ENCODE peak calls at places on chromosomes 3 and 15, in eight cellular contexts. C, F, I, V, N, E, H and D are unnamed samples.

GRCh38 chr3:126553284-126553811 is 5.4 kb downstream of the C3orf22 start:
- DNase-seq in F (no peak), C (no peak), I (no peak), V (no peak), E (no peak), N (no peak), H (peak; percentile 2), D (peak; percentile 38)

GRCh38 chr3:34783881-34784280 is 855.4 kb upstream of the ARPP21 start:
- DNase-seq in C (no peak), E (no peak), H (no peak), V (no peak), N (peak; percentile 67), I (no peak), F (no peak), D (no peak)

GRCh38 chr15:38401101-38401500 is 52.8 kb upstream of the FAM98B start:
- DNase-seq in E (no peak), F (no peak), N (peak; percentile 58), I (no peak), C (peak; percentile 39), H (no peak), V (no peak), D (no peak)

GRCh38 chr15:50116477-50116876 is 2.6 kb downstream of the ATP8B4 start:
- DNase-seq in V (no peak), I (no peak), F (no peak), E (no peak), C (peak; percentile 69), N (peak; percentile 65), H (peak; percentile 36), D (no peak)

GRCh38 chr3:67998222-67998760 is 343.9 kb upstream of the SUCLG2 start:
- DNase-seq in V (no peak), E (no peak), F (no peak), C (no peak), H (no peak), I (no peak), N (no peak), D (no peak)

GRCh38 chr3:115518100-115518852 is 105.0 kb upstream of the GAP43 start:
- DNase-seq in V (no peak), C (peak; percentile 94), N (peak; percentile 75), F (no peak), E (peak; percentile 90), I (no peak), H (no peak), D (no peak)

GRCh38 chr15:78207641-78208340 is 26.6 kb downstream of the ACSBG1 start:
- DNase-seq in F (no peak), E (no peak), H (no peak), N (no peak), V (no peak), I (no peak), C (no peak), D (no peak)

GRCh38 chr3:170350515-170351413 is 6.8 kb upstream of the SKIL start:
- DNase-seq in V (no peak), H (no peak), E (no peak), N (no peak), C (no peak), F (no peak), I (no peak), D (no peak)

GRCh38 chr3:150970665-150971327 is 1.7 kb downstream of the CLRN1 start:
- DNase-seq in V (no peak), H (no peak), C (peak; percentile 75), I (no peak), F (no peak), N (peak; percentile 75), E (peak; percentile 43), D (no peak)

GRCh38 chr3:140917769-140918168 is 23.9 kb upstream of the SLC25A36 start:
- DNase-seq in H (no peak), N (no peak), V (no peak), C (no peak), I (no peak), F (no peak), E (no peak), D (no peak)

GRCh38 chr15:69535101-69535638 is 82.6 kb downstream of the RPLP1 start:
- DNase-seq in N (peak; percentile 49), F (no peak), V (no peak), C (peak; percentile 75), E (no peak), H (no peak), I (no peak), D (no peak)

GRCh38 chr15:80561500-80561899 is 133.6 kb upstream of the ABHD17C start:
- DNase-seq in F (no peak), E (no peak), H (no peak), N (peak; percentile 9), I (no peak), V (no peak), C (no peak), D (no peak)

GRCh38 chr15:95262866-95263564 is 1031.7 kb downstream of the MCTP2 start:
- DNase-seq in H (no peak), C (no peak), E (no peak), V (no peak), N (peak; percentile 78), F (no peak), I (no peak), D (no peak)

GRCh38 chr3:185874119-185874518 is 49.3 kb upstream of the IGF2BP2 start:
- DNase-seq in E (no peak), F (no peak), N (no peak), C (no peak), V (no peak), H (no peak), I (no peak), D (no peak)

GRCh38 chr3:124260206-124260915 is 268.4 kb upstream of the ROPN1 start:
- DNase-seq in C (peak; percentile 97), E (peak; percentile 36), I (no peak), H (no peak), V (no peak), N (peak; percentile 88), F (no peak), D (no peak)

GRCh38 chr3:157388976-157389375 is 47.7 kb upstream of the PTX3 start:
- DNase-seq in C (peak; percentile 27), E (no peak), V (no peak), I (no peak), N (peak; percentile 56), F (no peak), H (no peak), D (no peak)

GRCh38 chr15:55254916-55255679 is 34.5 kb downstream of the RAB27A start:
- DNase-seq in E (no peak), H (no peak), C (no peak), V (no peak), N (no peak), F (no peak), I (no peak), D (no peak)

GRCh38 chr3:23810342-23811116 is 4.8 kb downstream of the UBE2E1 start:
- DNase-seq in C (peak; percentile 29), E (no peak), I (peak; percentile 55), V (peak; percentile 10), H (peak; percentile 55), N (peak; percentile 32), F (no peak), D (peak; percentile 79)

GRCh38 chr3:44464509-44464908 is 13.0 kb downstream of the ZNF445 start:
- DNase-seq in F (no peak), I (no peak), E (no peak), H (no peak), N (no peak), C (no peak), V (no peak), D (no peak)

GRCh38 chr15:66387176-66388056 is 704 bp downstream of the MAP2K1 start:
- DNase-seq in C (peak; percentile 74), E (peak; percentile 71), I (no peak), H (peak; percentile 44), N (peak; percentile 75), F (peak; percentile 75), V (peak; percentile 20), D (peak; percentile 70)

GRCh38 chr15:39312984-39313383 is 267.9 kb upstream of the THBS1 start:
- DNase-seq in E (no peak), N (peak; percentile 35), C (peak; percentile 61), F (no peak), I (no peak), V (no peak), H (no peak), D (no peak)

GRCh38 chr3:8990266-8991215 is 27.3 kb upstream of the RAD18 start:
- DNase-seq in V (no peak), I (no peak), E (no peak), C (no peak), F (no peak), H (no peak), N (no peak), D (no peak)

GRCh38 chr3:2856062-2856792 is 253.9 kb downstream of the IL5RA start:
- DNase-seq in I (no peak), F (no peak), H (no peak), C (no peak), N (no peak), E (no peak), V (no peak), D (peak; percentile 46)

GRCh38 chr3:31253782-31254181 is 278.9 kb upstream of the STT3B start:
- DNase-seq in N (peak; percentile 54), I (no peak), H (no peak), E (no peak), C (no peak), V (no peak), F (no peak), D (no peak)

GRCh38 chr3:114214542-114215341 is 22.6 kb downstream of the ZNF80 start:
- DNase-seq in F (peak; percentile 37), C (no peak), I (no peak), E (no peak), N (no peak), H (no peak), V (no peak), D (no peak)

GRCh38 chr3:60010778-60011177 is 961.0 kb upstream of the CFAP20DC start:
- DNase-seq in F (peak; percentile 37), V (no peak), C (peak; percentile 9), N (no peak), I (no peak), E (no peak), H (no peak), D (no peak)

GRCh38 chr3:116057403-116058006 is 387.8 kb downstream of the LSAMP start:
- DNase-seq in V (no peak), I (no peak), H (no peak), N (no peak), E (no peak), F (no peak), C (no peak), D (no peak)

GRCh38 chr15:90686435-90687218 is 30.5 kb upstream of the BLM start:
- DNase-seq in I (no peak), E (no peak), H (no peak), F (peak; percentile 11), C (no peak), V (no peak), N (no peak), D (no peak)

GRCh38 chr3:126828306-126828705 is 124.3 kb downstream of the CHCHD6 start:
- DNase-seq in N (peak; percentile 22), C (no peak), F (no peak), V (no peak), H (no peak), I (no peak), E (no peak), D (peak; percentile 32)

GRCh38 chr3:48897401-48898376 is 993 bp downstream of the SLC25A20 start:
- DNase-seq in N (no peak), C (no peak), E (no peak), V (no peak), I (no peak), H (no peak), F (no peak), D (no peak)